ENCODE peak calls at places on chromosomes 13 and 19, in four cellular contexts. X is colonic mucosa; Y is testis; I is CD8-positive, alpha-beta T cell. T is an unnamed sample.

GRCh38 chr13:21074601-21075302 is 13.4 kb upstream of the LATS2 start:
- DNase-seq in X (no peak), Y (peak; percentile 46), I (peak; percentile 10), T (peak; percentile 49)

GRCh38 chr19:10848208-10848843 is at the start of gene C19orf38:
- DNase-seq in X (no peak), Y (no peak), I (no peak), T (peak; percentile 38)

GRCh38 chr19:57269515-57270250 is 10.6 kb upstream of the ZNF460 start:
- DNase-seq in X (no peak), Y (no peak), I (no peak), T (no peak)

GRCh38 chr13:35888327-35888940 is 242.7 kb downstream of the DCLK1 start:
- DNase-seq in X (no peak), Y (no peak), I (no peak), T (no peak)

GRCh38 chr19:15288146-15288963 is 44.0 kb downstream of the BRD4 start:
- DNase-seq in X (no peak), Y (peak; percentile 80), I (no peak), T (no peak)

GRCh38 chr19:15563325-15563794 is 51.7 kb upstream of the CYP4F8 start:
- DNase-seq in X (peak; percentile 67), Y (peak; percentile 77), I (no peak), T (no peak)

GRCh38 chr19:39139305-39140194 is 14.0 kb downstream of the PAK4 start:
- DNase-seq in X (no peak), Y (no peak), I (no peak), T (peak; percentile 85)

GRCh38 chr19:40592170-40592569 is 9.0 kb upstream of the LTBP4 start:
- DNase-seq in X (no peak), Y (no peak), I (no peak), T (peak; percentile 82)

GRCh38 chr13:36666482-36667264 is 7.1 kb upstream of the SERTM1 start:
- DNase-seq in X (no peak), Y (no peak), I (no peak), T (no peak)

GRCh38 chr19:17562097-17562496 is 6.6 kb downstream of the COLGALT1 start:
- DNase-seq in X (no peak), Y (no peak), I (no peak), T (no peak)

GRCh38 chr13:99282264-99283231 is 24.4 kb upstream of the GPR18 start:
- DNase-seq in X (no peak), Y (no peak), I (no peak), T (no peak)

DNA sequence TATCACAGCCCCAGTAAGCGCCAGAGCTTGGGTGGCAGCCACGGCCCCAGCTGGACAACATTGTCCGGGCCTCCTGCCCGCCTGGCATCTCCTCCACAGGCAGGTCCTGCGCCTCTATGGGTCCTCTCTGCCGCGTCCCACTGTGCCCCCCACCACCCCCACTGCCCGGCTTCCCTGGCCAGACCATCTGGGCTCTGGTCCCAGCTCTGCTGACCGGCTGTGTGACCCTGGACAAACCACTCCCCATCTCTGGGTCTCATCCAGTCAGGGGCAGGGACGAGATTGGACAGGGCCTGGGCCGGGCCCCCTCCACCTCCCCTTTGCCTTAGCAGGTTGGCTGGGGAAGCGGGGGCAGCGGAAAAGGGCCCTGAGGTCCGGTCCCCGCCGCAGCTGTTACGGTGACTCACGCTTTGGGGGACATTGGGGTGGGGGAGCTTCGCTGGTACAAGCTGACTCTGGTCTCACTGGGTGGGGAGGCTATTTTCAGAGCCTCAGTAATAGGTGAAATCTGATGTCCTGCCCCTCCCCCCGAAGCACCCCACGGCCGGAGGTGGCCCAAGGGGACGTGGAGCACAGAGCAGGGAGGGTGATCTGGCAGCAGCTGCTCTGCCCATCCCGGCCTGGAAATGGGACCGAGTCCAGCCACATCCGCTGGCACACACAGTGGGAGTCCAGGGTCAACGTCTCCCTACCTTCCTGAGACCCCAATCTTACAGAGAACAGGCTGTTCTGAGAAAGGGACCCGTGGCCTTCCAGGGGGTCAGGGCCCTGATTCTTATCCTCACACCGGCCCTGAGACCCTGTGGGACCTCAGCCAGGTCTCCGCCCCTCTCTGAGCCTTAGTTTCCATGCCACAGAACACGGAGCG is 9.1 kb downstream of the NFIC start:
- DNase-seq in X (peak; percentile 57), Y (peak; percentile 94), I (no peak), T (peak; percentile 58)
- H3K4me3 ChIP-seq in X (no peak overlapping the region), Y (no peak overlapping the region), I (no peak overlapping the region), T (no peak overlapping the region)

GRCh38 chr19:50797429-50798115 is 7.4 kb downstream of the ACP4 start:
- DNase-seq in X (no peak), Y (no peak), I (no peak), T (no peak)
- H3K36me3 ChIP-seq in X (no peaks in the 10 kb centered on the region), Y (no peaks in the 10 kb centered on the region), I (peaks cover 5% of the 10 kb centered on the region), T (peaks cover 38% of the 10 kb centered on the region)

GRCh38 chr13:109088528-109088927 is 459.1 kb downstream of the MYO16 start:
- DNase-seq in X (no peak), Y (no peak), I (no peak), T (peak; percentile 32)
- H3K27me3 ChIP-seq in X (no peaks in the 10 kb centered on the region), Y (no peaks in the 10 kb centered on the region), I (no peaks in the 10 kb centered on the region), T (no peaks in the 10 kb centered on the region)

GRCh38 chr13:113953561-113953960 is 20.3 kb downstream of the C13orf46 start:
- DNase-seq in X (no peak), Y (no peak), I (no peak), T (peak; percentile 48)

GRCh38 chr13:113955691-113956090 is 18.2 kb downstream of the C13orf46 start:
- DNase-seq in X (no peak), Y (no peak), I (no peak), T (no peak)

GRCh38 chr13:113952983-113953520 is 20.8 kb downstream of the C13orf46 start:
- DNase-seq in X (no peak), Y (no peak), I (no peak), T (no peak)

GRCh38 chr13:113955235-113955634 is 18.6 kb downstream of the C13orf46 start:
- DNase-seq in X (no peak), Y (no peak), I (no peak), T (no peak)

DNA sequence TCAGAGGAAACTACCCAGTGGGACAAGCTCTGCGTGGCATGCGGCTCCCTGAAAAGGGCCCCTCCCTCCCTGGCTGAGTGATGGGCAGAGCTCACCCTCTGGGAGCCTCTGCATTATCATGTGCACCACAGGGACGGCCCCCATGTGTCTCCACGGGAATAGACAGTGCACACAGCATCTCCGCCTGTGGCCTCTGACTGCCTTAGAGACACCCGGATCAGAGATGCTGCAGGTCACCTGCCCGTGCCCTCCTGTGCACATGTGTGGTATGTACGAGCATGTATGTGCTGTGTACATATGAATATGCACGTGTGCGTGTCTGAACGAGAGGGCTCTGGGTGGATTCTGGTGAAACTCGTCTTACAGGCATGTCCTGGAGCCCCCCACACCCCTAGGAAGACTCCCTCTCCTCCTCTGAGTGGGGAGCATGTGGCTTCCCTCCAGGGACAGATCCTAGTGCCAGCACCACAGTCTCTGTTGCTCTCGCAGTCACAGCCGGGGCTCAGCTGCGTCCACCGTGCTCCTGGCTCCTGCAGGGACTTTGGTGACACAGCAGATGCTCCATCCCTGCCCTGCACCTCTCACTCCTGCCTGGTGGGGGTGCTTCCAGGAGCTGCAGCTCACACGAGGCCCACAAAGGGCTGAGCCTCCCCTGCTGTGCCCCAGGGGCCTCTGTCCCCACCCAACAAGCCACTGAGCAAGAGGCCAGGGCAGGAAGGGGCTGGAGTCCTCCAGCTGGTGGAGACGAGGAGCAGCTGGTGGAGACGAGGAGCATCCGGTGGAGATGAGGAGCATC is 19.6 kb downstream of the C13orf46 start:
- DNase-seq in X (no peak), Y (no peak), I (no peak), T (peak; percentile 63)
- H3K4me3 ChIP-seq in X (no peak overlapping the region), Y (no peak overlapping the region), I (no peak overlapping the region), T (no peak overlapping the region)

GRCh38 chr19:38068851-38069250 is 155.2 kb downstream of the DPF1 start:
- DNase-seq in X (no peak), Y (no peak), I (no peak), T (no peak)

GRCh38 chr19:38071647-38072046 is 152.4 kb downstream of the DPF1 start:
- DNase-seq in X (no peak), Y (no peak), I (no peak), T (no peak)

GRCh38 chr19:38073806-38074685 is 150.0 kb downstream of the DPF1 start:
- DNase-seq in X (no peak), Y (no peak), I (no peak), T (peak; percentile 88)

GRCh38 chr19:38072776-38073411 is 151.1 kb downstream of the DPF1 start:
- DNase-seq in X (no peak), Y (no peak), I (no peak), T (no peak)

GRCh38 chr19:38070573-38070972 is 153.4 kb downstream of the DPF1 start:
- DNase-seq in X (no peak), Y (no peak), I (no peak), T (no peak)
- H3K36me3 ChIP-seq in X (no peaks in the 10 kb centered on the region), Y (no peaks in the 10 kb centered on the region), I (no peaks in the 10 kb centered on the region), T (no peaks in the 10 kb centered on the region)

DNA sequence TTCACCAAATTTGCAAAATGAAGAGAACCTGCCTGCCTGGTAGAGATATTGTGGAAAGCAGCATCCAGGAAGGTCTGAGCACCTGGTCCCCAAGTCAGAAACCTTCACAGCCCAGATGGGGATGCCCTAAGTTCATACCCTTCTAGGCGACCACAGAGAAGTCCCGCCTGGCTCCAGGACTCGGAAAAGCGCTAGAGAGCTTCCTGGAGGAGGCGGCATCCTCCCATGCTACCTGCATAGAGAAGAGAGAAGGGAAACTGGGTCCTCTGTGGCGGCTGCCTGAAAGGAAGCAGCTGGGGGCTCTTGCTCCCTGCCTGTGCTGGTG is 22.2 kb upstream of the ZNF30 start:
- DNase-seq in X (no peak), Y (no peak), I (no peak), T (no peak)
- H3K27me3 ChIP-seq in X (peaks cover 14% of the 10 kb centered on the region), Y (no peaks in the 10 kb centered on the region), I (peaks cover 3% of the 10 kb centered on the region), T (peaks cover 27% of the 10 kb centered on the region)

T was measured in H7.